ENCODE peak calls at places on chromosome 10, in nine cellular contexts. One of them, this sample, is unnamed.
A peak's percentile ranks its signal among the peaks of the same experiment; 100 is the strongest.

GRCh38 chr10:8033812-8034665 is 20.4 kb upstream of the GATA3 start:
- DNase-seq in activated CD8-positive, alpha-beta T cell treated with anti-CD3 and anti-CD28 coated beads for 36 hours: no peak
- DNase-seq in H9: peak; percentile 60
- DNase-seq in OCI-LY7: no peak
- DNase-seq in RWPE2: no peak
- DNase-seq in A172: no peak
- DNase-seq in NCI-H2081: no peak
- DNase-seq in stimulated activated CD8-positive, alpha-beta memory T cell treated with anti-CD3 and anti-CD28 coated beads, Interleukin-15, amount 100 ng/mL, for 48 hours: no peak
- DNase-seq in HS-5: no peak
- DNase-seq in this sample: peak; percentile 8

GRCh38 chr10:90865400-90865799 is 6.4 kb upstream of the RPP30 start:
- DNase-seq in OCI-LY7: peak; percentile 29
- DNase-seq in RWPE2: no peak
- DNase-seq in NCI-H2081: no peak
- DNase-seq in H9: no peak
- DNase-seq in activated CD8-positive, alpha-beta T cell treated with anti-CD3 and anti-CD28 coated beads for 36 hours: no peak
- DNase-seq in A172: no peak
- DNase-seq in HS-5: no peak
- DNase-seq in stimulated activated CD8-positive, alpha-beta memory T cell treated with anti-CD3 and anti-CD28 coated beads, Interleukin-15, amount 100 ng/mL, for 48 hours: no peak
- DNase-seq in this sample: no peak

GRCh38 chr10:32347363-32347735 is 391 bp upstream of the EPC1 start:
- DNase-seq in H9: peak; percentile 63
- DNase-seq in NCI-H2081: peak; percentile 28
- DNase-seq in activated CD8-positive, alpha-beta T cell treated with anti-CD3 and anti-CD28 coated beads for 36 hours: no peak
- DNase-seq in OCI-LY7: no peak
- DNase-seq in RWPE2: no peak
- DNase-seq in HS-5: no peak
- DNase-seq in stimulated activated CD8-positive, alpha-beta memory T cell treated with anti-CD3 and anti-CD28 coated beads, Interleukin-15, amount 100 ng/mL, for 48 hours: no peak
- DNase-seq in A172: no peak
- DNase-seq in this sample: no peak

GRCh38 chr10:101043356-101043707 is 12.3 kb downstream of the SFXN3 start:
- DNase-seq in NCI-H2081: no peak
- DNase-seq in HS-5: no peak
- DNase-seq in A172: no peak
- DNase-seq in activated CD8-positive, alpha-beta T cell treated with anti-CD3 and anti-CD28 coated beads for 36 hours: no peak
- DNase-seq in stimulated activated CD8-positive, alpha-beta memory T cell treated with anti-CD3 and anti-CD28 coated beads, Interleukin-15, amount 100 ng/mL, for 48 hours: no peak
- DNase-seq in H9: no peak
- DNase-seq in RWPE2: no peak
- DNase-seq in OCI-LY7: no peak
- DNase-seq in this sample: no peak

GRCh38 chr10:32328499-32328898 is 18.5 kb downstream of the EPC1 start:
- DNase-seq in activated CD8-positive, alpha-beta T cell treated with anti-CD3 and anti-CD28 coated beads for 36 hours: peak; percentile 44
- DNase-seq in stimulated activated CD8-positive, alpha-beta memory T cell treated with anti-CD3 and anti-CD28 coated beads, Interleukin-15, amount 100 ng/mL, for 48 hours: no peak
- DNase-seq in A172: no peak
- DNase-seq in HS-5: no peak
- DNase-seq in NCI-H2081: no peak
- DNase-seq in OCI-LY7: no peak
- DNase-seq in H9: no peak
- DNase-seq in RWPE2: no peak
- DNase-seq in this sample: no peak

GRCh38 chr10:17835688-17836087 is 26.5 kb downstream of the MRC1 start:
- DNase-seq in A172: peak; percentile 99
- DNase-seq in activated CD8-positive, alpha-beta T cell treated with anti-CD3 and anti-CD28 coated beads for 36 hours: no peak
- DNase-seq in OCI-LY7: no peak
- DNase-seq in stimulated activated CD8-positive, alpha-beta memory T cell treated with anti-CD3 and anti-CD28 coated beads, Interleukin-15, amount 100 ng/mL, for 48 hours: no peak
- DNase-seq in NCI-H2081: no peak
- DNase-seq in RWPE2: peak; percentile 81
- DNase-seq in HS-5: peak; percentile 73
- DNase-seq in H9: peak; percentile 38
- DNase-seq in this sample: no peak

GRCh38 chr10:17220652-17221100 is 7.4 kb upstream of the VIM start:
- DNase-seq in A172: no peak
- DNase-seq in RWPE2: no peak
- DNase-seq in HS-5: no peak
- DNase-seq in NCI-H2081: no peak
- DNase-seq in activated CD8-positive, alpha-beta T cell treated with anti-CD3 and anti-CD28 coated beads for 36 hours: no peak
- DNase-seq in stimulated activated CD8-positive, alpha-beta memory T cell treated with anti-CD3 and anti-CD28 coated beads, Interleukin-15, amount 100 ng/mL, for 48 hours: no peak
- DNase-seq in H9: no peak
- DNase-seq in OCI-LY7: no peak
- DNase-seq in this sample: no peak

GRCh38 chr10:8159628-8160165 is 105.2 kb downstream of the GATA3 start:
- DNase-seq in stimulated activated CD8-positive, alpha-beta memory T cell treated with anti-CD3 and anti-CD28 coated beads, Interleukin-15, amount 100 ng/mL, for 48 hours: no peak
- DNase-seq in A172: peak; percentile 79
- DNase-seq in activated CD8-positive, alpha-beta T cell treated with anti-CD3 and anti-CD28 coated beads for 36 hours: peak; percentile 28
- DNase-seq in NCI-H2081: no peak
- DNase-seq in RWPE2: no peak
- DNase-seq in OCI-LY7: no peak
- DNase-seq in H9: no peak
- DNase-seq in HS-5: no peak
- DNase-seq in this sample: no peak

GRCh38 chr10:87675396-87676376 is 16.0 kb downstream of the PAPSS2 start:
- DNase-seq in OCI-LY7: no peak
- DNase-seq in H9: no peak
- DNase-seq in RWPE2: no peak
- DNase-seq in HS-5: peak; percentile 69
- DNase-seq in stimulated activated CD8-positive, alpha-beta memory T cell treated with anti-CD3 and anti-CD28 coated beads, Interleukin-15, amount 100 ng/mL, for 48 hours: no peak
- DNase-seq in activated CD8-positive, alpha-beta T cell treated with anti-CD3 and anti-CD28 coated beads for 36 hours: no peak
- DNase-seq in NCI-H2081: no peak
- DNase-seq in A172: peak; percentile 80
- DNase-seq in this sample: no peak

GRCh38 chr10:116113721-116114501 is 159.1 kb downstream of the GFRA1 start:
- DNase-seq in RWPE2: no peak
- DNase-seq in A172: peak; percentile 92
- DNase-seq in stimulated activated CD8-positive, alpha-beta memory T cell treated with anti-CD3 and anti-CD28 coated beads, Interleukin-15, amount 100 ng/mL, for 48 hours: no peak
- DNase-seq in NCI-H2081: no peak
- DNase-seq in H9: peak; percentile 15
- DNase-seq in HS-5: peak; percentile 88
- DNase-seq in OCI-LY7: no peak
- DNase-seq in activated CD8-positive, alpha-beta T cell treated with anti-CD3 and anti-CD28 coated beads for 36 hours: no peak
- DNase-seq in this sample: no peak

GRCh38 chr10:103192089-103192450 is 1.0 kb downstream of the NT5C2 start:
- DNase-seq in RWPE2: no peak
- DNase-seq in A172: peak; percentile 31
- DNase-seq in NCI-H2081: no peak
- DNase-seq in HS-5: no peak
- DNase-seq in H9: no peak
- DNase-seq in OCI-LY7: no peak
- DNase-seq in activated CD8-positive, alpha-beta T cell treated with anti-CD3 and anti-CD28 coated beads for 36 hours: no peak
- DNase-seq in stimulated activated CD8-positive, alpha-beta memory T cell treated with anti-CD3 and anti-CD28 coated beads, Interleukin-15, amount 100 ng/mL, for 48 hours: no peak
- DNase-seq in this sample: no peak

GRCh38 chr10:3020311-3020710 is 47.0 kb upstream of the PFKP start:
- DNase-seq in NCI-H2081: no peak
- DNase-seq in A172: no peak
- DNase-seq in H9: no peak
- DNase-seq in HS-5: no peak
- DNase-seq in activated CD8-positive, alpha-beta T cell treated with anti-CD3 and anti-CD28 coated beads for 36 hours: no peak
- DNase-seq in stimulated activated CD8-positive, alpha-beta memory T cell treated with anti-CD3 and anti-CD28 coated beads, Interleukin-15, amount 100 ng/mL, for 48 hours: no peak
- DNase-seq in RWPE2: no peak
- DNase-seq in OCI-LY7: no peak
- DNase-seq in this sample: no peak

GRCh38 chr10:132742837-132743194 is 43.1 kb downstream of the NKX6-2 start:
- DNase-seq in H9: no peak
- DNase-seq in NCI-H2081: no peak
- DNase-seq in OCI-LY7: no peak
- DNase-seq in stimulated activated CD8-positive, alpha-beta memory T cell treated with anti-CD3 and anti-CD28 coated beads, Interleukin-15, amount 100 ng/mL, for 48 hours: no peak
- DNase-seq in activated CD8-positive, alpha-beta T cell treated with anti-CD3 and anti-CD28 coated beads for 36 hours: no peak
- DNase-seq in RWPE2: no peak
- DNase-seq in A172: no peak
- DNase-seq in HS-5: no peak
- DNase-seq in this sample: no peak

GRCh38 chr10:98168147-98168546 is 33.7 kb downstream of the R3HCC1L start:
- DNase-seq in OCI-LY7: peak; percentile 92
- DNase-seq in RWPE2: no peak
- DNase-seq in stimulated activated CD8-positive, alpha-beta memory T cell treated with anti-CD3 and anti-CD28 coated beads, Interleukin-15, amount 100 ng/mL, for 48 hours: no peak
- DNase-seq in A172: no peak
- DNase-seq in HS-5: no peak
- DNase-seq in H9: no peak
- DNase-seq in NCI-H2081: no peak
- DNase-seq in activated CD8-positive, alpha-beta T cell treated with anti-CD3 and anti-CD28 coated beads for 36 hours: no peak
- DNase-seq in this sample: no peak

GRCh38 chr10:89274928-89275327 is 23.4 kb upstream of the LIPA start:
- DNase-seq in NCI-H2081: no peak
- DNase-seq in stimulated activated CD8-positive, alpha-beta memory T cell treated with anti-CD3 and anti-CD28 coated beads, Interleukin-15, amount 100 ng/mL, for 48 hours: no peak
- DNase-seq in activated CD8-positive, alpha-beta T cell treated with anti-CD3 and anti-CD28 coated beads for 36 hours: no peak
- DNase-seq in RWPE2: no peak
- DNase-seq in H9: no peak
- DNase-seq in OCI-LY7: no peak
- DNase-seq in HS-5: no peak
- DNase-seq in A172: peak; percentile 33
- DNase-seq in this sample: no peak

This sample was measured in naive thymus-derived CD8-positive, alpha-beta T cell.